ENCODE peak calls at places on chromosomes 11 and 22, in seven cellular contexts. I, A, R, L, T, Q and P are unnamed samples.

GRCh38 chr22:30210235-30210831 is 36.2 kb downstream of the LIF start:
- DNase-seq in I (peak; percentile 48), A (no peak), R (no peak), L (no peak), T (no peak), Q (no peak), P (peak; percentile 27)

GRCh38 chr22:42978453-42979103 is 36.4 kb downstream of the PACSIN2 start:
- DNase-seq in I (no peak), A (no peak), R (no peak), L (no peak), T (no peak), Q (no peak), P (no peak)

GRCh38 chr11:129190087-129190486 is 2.0 kb downstream of the ARHGAP32 start:
- DNase-seq in I (no peak), A (no peak), R (no peak), L (no peak), T (no peak), Q (no peak), P (no peak)

GRCh38 chr11:121557348-121557747 is 104.6 kb upstream of the SORL1-AS1 start:
- DNase-seq in I (no peak), A (no peak), R (no peak), L (no peak), T (no peak), Q (no peak), P (no peak)

GRCh38 chr11:132779487-132779886 is 752.8 kb downstream of the OPCML start:
- DNase-seq in I (no peak), A (no peak), R (no peak), L (no peak), T (no peak), Q (peak; percentile 22), P (no peak)

GRCh38 chr11:62054484-62055121 is 69.2 kb upstream of the INCENP start:
- DNase-seq in I (no peak), A (no peak), R (no peak), L (no peak), T (peak; percentile 12), Q (no peak), P (no peak)

GRCh38 chr11:71078482-71078881 is 173.9 kb downstream of the SHANK2 start:
- DNase-seq in I (no peak), A (no peak), R (no peak), L (no peak), T (no peak), Q (no peak), P (no peak)

GRCh38 chr22:31089101-31090100 is 8.3 kb downstream of the SMTN start:
- DNase-seq in I (peak; percentile 69), A (no peak), R (no peak), L (no peak), T (no peak), Q (peak; percentile 64), P (peak; percentile 68)

GRCh38 chr11:92332986-92333385 is 108.4 kb downstream of the FAT3 start:
- DNase-seq in I (no peak), A (no peak), R (no peak), L (peak; percentile 42), T (no peak), Q (no peak), P (no peak)

GRCh38 chr11:32888805-32889204 is 3.8 kb upstream of the QSER1 start:
- DNase-seq in I (no peak), A (no peak), R (no peak), L (peak; percentile 34), T (no peak), Q (no peak), P (no peak)

GRCh38 chr11:2276999-2277328 is 6.6 kb upstream of the ASCL2 start:
- DNase-seq in I (no peak), A (no peak), R (no peak), L (no peak), T (no peak), Q (no peak), P (peak; percentile 0)

GRCh38 chr11:64003807-64004589 is 17.8 kb downstream of the OTUB1 start:
- DNase-seq in I (no peak), A (no peak), R (no peak), L (no peak), T (no peak), Q (no peak), P (no peak)

GRCh38 chr11:132171031-132171430 is 800.6 kb downstream of the NTM start:
- DNase-seq in I (no peak), A (no peak), R (no peak), L (no peak), T (no peak), Q (no peak), P (no peak)

GRCh38 chr22:45615364-45615763 is 56.3 kb upstream of the ATXN10 start:
- DNase-seq in I (no peak), A (no peak), R (no peak), L (no peak), T (no peak), Q (no peak), P (no peak)

GRCh38 chr11:57644748-57645715 is 4.7 kb downstream of the YPEL4 start:
- DNase-seq in I (peak; percentile 81), A (peak; percentile 78), R (peak; percentile 77), L (no peak), T (no peak), Q (peak; percentile 52), P (peak; percentile 82)

GRCh38 chr11:121226415-121227263 is 65.9 kb upstream of the SC5D start:
- DNase-seq in I (no peak), A (no peak), R (no peak), L (no peak), T (no peak), Q (no peak), P (no peak)

GRCh38 chr11:2581931-2582435 is 117.8 kb downstream of the KCNQ1OT1 start:
- DNase-seq in I (peak; percentile 6), A (peak; percentile 4), R (no peak), L (no peak), T (no peak), Q (peak; percentile 4), P (peak; percentile 30)